ENCODE peak calls at places on chromosomes 6 and 20, in ten cellular contexts. S is activated CD4-positive, alpha-beta memory T cell treated with anti-CD3 and anti-CD28 coated beads, Interleukin-2, amount 10 ng/mL, durations not matched to agents 7 days and 5 days; E is HCT116; M is KBM-7; V is fibroblast of lung; T is choroid plexus epithelial cell; H is endothelial cell; F is effector CD4-positive, alpha-beta T cell; Y is psoas muscle; K is NCI-H1436. X is an unnamed sample.

GRCh38 chr6:136927313-136927712 is 5.2 kb downstream of the SLC35D3 start:
- DNase-seq in T (peak; percentile 53), E (peak; percentile 7), V (no peak), S (no peak), K (no peak), F (no peak), M (peak; percentile 52), H (peak; percentile 48), Y (no peak), X (peak; percentile 24)

GRCh38 chr20:7022597-7022996 is 255.1 kb downstream of the BMP2 start:
- DNase-seq in T (no peak), S (no peak), V (no peak), E (no peak), M (no peak), Y (no peak), F (no peak), H (no peak), K (no peak), X (no peak)

GRCh38 chr20:62741701-62742491 is 33.3 kb downstream of the NTSR1 start:
- DNase-seq in T (no peak), K (no peak), H (no peak), Y (no peak), E (no peak), V (no peak), M (no peak), S (no peak), F (no peak), X (no peak)

GRCh38 chr6:122408240-122408639 is 8.8 kb downstream of the HSF2 start:
- DNase-seq in F (no peak), Y (no peak), M (no peak), T (no peak), V (no peak), E (no peak), K (no peak), S (no peak), H (no peak), X (no peak)

GRCh38 chr6:149769676-149770075 is 20.1 kb downstream of the PCMT1 start:
- DNase-seq in T (no peak), V (no peak), M (no peak), F (no peak), S (no peak), Y (no peak), E (no peak), H (no peak), K (no peak), X (no peak)

GRCh38 chr20:40670251-40670650 is 18.8 kb downstream of the MAFB start:
- DNase-seq in S (no peak), F (no peak), T (no peak), Y (no peak), M (no peak), E (no peak), H (no peak), V (no peak), K (no peak), X (no peak)

GRCh38 chr6:91288741-91289140 is 701.9 kb upstream of the MAP3K7 start:
- DNase-seq in M (no peak), S (no peak), T (no peak), H (no peak), Y (no peak), E (no peak), F (no peak), V (no peak), K (no peak), X (no peak)

GRCh38 chr6:159060107-159060506 is 15.3 kb upstream of the TAGAP start:
- DNase-seq in S (no peak), E (no peak), Y (no peak), V (no peak), K (no peak), M (no peak), T (no peak), F (no peak), H (no peak), X (no peak)

GRCh38 chr6:90485615-90486277 is 101.1 kb downstream of the MAP3K7 start:
- DNase-seq in E (no peak), Y (no peak), S (no peak), K (no peak), F (no peak), V (no peak), H (no peak), T (no peak), M (peak; percentile 18), X (no peak)

GRCh38 chr6:93678841-93679454 is 259.6 kb upstream of the EPHA7 start:
- DNase-seq in Y (no peak), H (no peak), K (no peak), V (peak; percentile 5), T (peak; percentile 29), F (no peak), S (no peak), M (no peak), E (no peak), X (peak; percentile 4)

GRCh38 chr6:164102701-164103100 is 688.2 kb downstream of the QKI start:
- DNase-seq in S (no peak), H (no peak), K (no peak), V (no peak), Y (no peak), T (no peak), M (no peak), F (no peak), E (no peak), X (no peak)

GRCh38 chr20:35700625-35701148 is 1.5 kb downstream of the ROMO1 start:
- DNase-seq in M (no peak), K (no peak), T (no peak), S (no peak), E (no peak), Y (no peak), F (no peak), V (no peak), H (no peak), X (no peak)

GRCh38 chr6:36968266-36968977 is 13.9 kb downstream of the PI16 start:
- DNase-seq in T (peak; percentile 31), F (no peak), H (no peak), M (no peak), S (no peak), E (no peak), V (no peak), K (no peak), Y (peak; percentile 60), X (no peak)

GRCh38 chr20:45450097-45450818 is 19.3 kb upstream of the WFDC2 start:
- DNase-seq in H (peak; percentile 21), K (peak; percentile 4), S (no peak), M (peak; percentile 93), T (peak; percentile 73), Y (no peak), F (no peak), E (peak; percentile 31), V (peak; percentile 30), X (peak; percentile 54)

GRCh38 chr6:28251648-28252506 is at the start of gene ZKSCAN4:
- DNase-seq in K (peak; percentile 85), H (peak; percentile 57), F (peak; percentile 73), S (peak; percentile 76), E (peak; percentile 90), Y (peak; percentile 77), V (peak; percentile 91), M (peak; percentile 94), T (peak; percentile 96), X (peak; percentile 92)

GRCh38 chr20:63538204-63539091 is 1.3 kb upstream of the PTK6 start:
- DNase-seq in Y (no peak), F (peak; percentile 37), V (no peak), S (no peak), M (no peak), E (no peak), T (peak; percentile 27), K (no peak), H (peak; percentile 61), X (no peak)

GRCh38 chr20:50340586-50340985 is 150.0 kb downstream of the CEBPB start:
- DNase-seq in Y (no peak), H (no peak), S (no peak), K (no peak), V (no peak), M (no peak), E (no peak), T (no peak), F (no peak), X (no peak)

GRCh38 chr6:38489951-38490350 is 149.8 kb downstream of the BTBD9 start:
- DNase-seq in Y (no peak), E (no peak), M (no peak), S (no peak), K (no peak), F (no peak), T (peak; percentile 76), V (peak; percentile 82), H (no peak), X (peak; percentile 79)

GRCh38 chr6:5898563-5898962 is 108.2 kb downstream of the NRN1 start:
- DNase-seq in M (no peak), Y (no peak), T (no peak), E (no peak), V (no peak), F (no peak), S (no peak), H (no peak), K (no peak), X (no peak)

GRCh38 chr6:34045698-34046097 is 100.2 kb downstream of the GRM4 start:
- DNase-seq in S (no peak), V (no peak), K (no peak), E (no peak), T (no peak), F (no peak), M (no peak), Y (no peak), H (no peak), X (no peak)

GRCh38 chr20:16049478-16050093 is 523.7 kb downstream of the KIF16B start:
- DNase-seq in T (no peak), V (no peak), H (no peak), M (no peak), Y (no peak), E (no peak), S (no peak), K (no peak), F (no peak), X (no peak)

GRCh38 chr6:3701631-3702030 is 49.9 kb downstream of the PXDC1 start:
- DNase-seq in T (no peak), M (no peak), H (no peak), V (no peak), K (no peak), Y (no peak), S (no peak), F (no peak), E (no peak), X (no peak)

GRCh38 chr6:46023216-46023915 is 7.7 kb upstream of the CLIC5 start:
- DNase-seq in T (peak; percentile 60), E (no peak), H (no peak), K (no peak), F (no peak), M (no peak), V (peak; percentile 19), S (no peak), Y (no peak), X (peak; percentile 39)

GRCh38 chr6:161215193-161215592 is 58.7 kb downstream of the AGPAT4 start:
- DNase-seq in T (peak; percentile 99), Y (no peak), H (no peak), M (no peak), E (no peak), F (no peak), S (no peak), K (no peak), V (peak; percentile 99), X (peak; percentile 100)

GRCh38 chr6:1870267-1870666 is 260.6 kb downstream of the FOXC1 start:
- DNase-seq in F (no peak), M (no peak), H (no peak), T (no peak), V (no peak), S (no peak), E (no peak), K (no peak), Y (no peak), X (no peak)

GRCh38 chr6:153790881-153791473 is 248.1 kb upstream of the OPRM1 start:
- DNase-seq in E (peak; percentile 15), T (peak; percentile 65), F (no peak), Y (no peak), K (no peak), H (peak; percentile 44), M (peak; percentile 19), V (peak; percentile 63), S (no peak), X (peak; percentile 41)

GRCh38 chr20:38658879-38659612 is 57.4 kb downstream of the ARHGAP40 start:
- DNase-seq in V (no peak), T (peak; percentile 48), F (peak; percentile 10), M (peak; percentile 25), E (peak; percentile 43), H (peak; percentile 52), Y (no peak), K (peak; percentile 96), S (peak; percentile 27), X (peak; percentile 24)

GRCh38 chr20:38806855-38807655 is 1.6 kb downstream of the PPP1R16B start:
- DNase-seq in H (no peak), E (no peak), Y (no peak), K (no peak), V (no peak), S (peak; percentile 38), M (peak; percentile 43), F (peak; percentile 40), T (no peak), X (no peak)